ENCODE peak calls at places on chromosomes 3 and 15, in four cellular contexts. One of them, this sample, is unnamed.

GRCh38 chr3:83934208-83935150 is 1024.3 kb upstream of the CADM2 start:
- DNase-seq in esophagus squamous epithelium: no peak
- DNase-seq in psoas muscle: no peak
- DNase-seq in NCI-H524 treated with DMSO at 0.1 percent for 48 hours: no peak
- DNase-seq in this sample: no peak

GRCh38 chr15:64949383-64950141 is 37.9 kb downstream of the ANKDD1A start:
- DNase-seq in NCI-H524 treated with DMSO at 0.1 percent for 48 hours: no peak
- DNase-seq in esophagus squamous epithelium: no peak
- DNase-seq in psoas muscle: no peak
- DNase-seq in this sample: no peak

GRCh38 chr15:48702569-48703239 is 57.2 kb upstream of the FBN1 start:
- DNase-seq in psoas muscle: no peak
- DNase-seq in NCI-H524 treated with DMSO at 0.1 percent for 48 hours: no peak
- DNase-seq in esophagus squamous epithelium: no peak
- DNase-seq in this sample: no peak

GRCh38 chr3:48268381-48268935 is 27.6 kb downstream of the ZNF589 start:
- DNase-seq in esophagus squamous epithelium: no peak
- DNase-seq in NCI-H524 treated with DMSO at 0.1 percent for 48 hours: no peak
- DNase-seq in psoas muscle: no peak
- DNase-seq in this sample: no peak

GRCh38 chr3:119098620-119099222 is 47.2 kb upstream of the TEX55 start:
- DNase-seq in psoas muscle: no peak
- DNase-seq in NCI-H524 treated with DMSO at 0.1 percent for 48 hours: no peak
- DNase-seq in esophagus squamous epithelium: no peak
- DNase-seq in this sample: no peak

GRCh38 chr3:58679451-58679850 is 12.9 kb upstream of the FAM3D start:
- DNase-seq in NCI-H524 treated with DMSO at 0.1 percent for 48 hours: no peak
- DNase-seq in esophagus squamous epithelium: no peak
- DNase-seq in psoas muscle: no peak
- DNase-seq in this sample: no peak

GRCh38 chr15:48802867-48803266 is 8.0 kb downstream of the CEP152 start:
- DNase-seq in NCI-H524 treated with DMSO at 0.1 percent for 48 hours: no peak
- DNase-seq in psoas muscle: no peak
- DNase-seq in esophagus squamous epithelium: no peak
- DNase-seq in this sample: no peak

GRCh38 chr3:112109313-112109712 is 23.1 kb downstream of the C3orf52 start:
- DNase-seq in NCI-H524 treated with DMSO at 0.1 percent for 48 hours: no peak
- DNase-seq in psoas muscle: no peak
- DNase-seq in esophagus squamous epithelium: no peak
- DNase-seq in this sample: no peak

GRCh38 chr3:69500604-69501003 is 114.7 kb upstream of the FRMD4B start:
- DNase-seq in psoas muscle: no peak
- DNase-seq in NCI-H524 treated with DMSO at 0.1 percent for 48 hours: no peak
- DNase-seq in esophagus squamous epithelium: no peak
- DNase-seq in this sample: peak

GRCh38 chr3:128426128-128426921 is 40.4 kb downstream of the DNAJB8 start:
- DNase-seq in psoas muscle: peak
- DNase-seq in esophagus squamous epithelium: no peak
- DNase-seq in NCI-H524 treated with DMSO at 0.1 percent for 48 hours: no peak
- DNase-seq in this sample: peak

GRCh38 chr15:90638963-90639362 is 78.2 kb upstream of the BLM start:
- DNase-seq in esophagus squamous epithelium: no peak
- DNase-seq in psoas muscle: no peak
- DNase-seq in NCI-H524 treated with DMSO at 0.1 percent for 48 hours: no peak
- DNase-seq in this sample: no peak

GRCh38 chr3:186352369-186352768 is 9.7 kb downstream of the DGKG start:
- DNase-seq in esophagus squamous epithelium: no peak
- DNase-seq in NCI-H524 treated with DMSO at 0.1 percent for 48 hours: peak
- DNase-seq in psoas muscle: no peak
- DNase-seq in this sample: no peak

GRCh38 chr3:157239082-157239704 is 79.2 kb upstream of the CCNL1 start:
- DNase-seq in NCI-H524 treated with DMSO at 0.1 percent for 48 hours: peak
- DNase-seq in psoas muscle: peak
- DNase-seq in esophagus squamous epithelium: peak
- DNase-seq in this sample: peak

GRCh38 chr3:46960081-46960701 is 16.4 kb downstream of the CCDC12 start:
- DNase-seq in psoas muscle: no peak
- DNase-seq in NCI-H524 treated with DMSO at 0.1 percent for 48 hours: no peak
- DNase-seq in esophagus squamous epithelium: no peak
- DNase-seq in this sample: no peak

GRCh38 chr15:31758126-31758525 is 272.2 kb upstream of the CHRNA7 start:
- DNase-seq in psoas muscle: peak
- DNase-seq in NCI-H524 treated with DMSO at 0.1 percent for 48 hours: no peak
- DNase-seq in esophagus squamous epithelium: no peak
- DNase-seq in this sample: peak

GRCh38 chr3:135917076-135917475 is 48.5 kb upstream of the PPP2R3A start:
- DNase-seq in NCI-H524 treated with DMSO at 0.1 percent for 48 hours: no peak
- DNase-seq in psoas muscle: no peak
- DNase-seq in esophagus squamous epithelium: no peak
- DNase-seq in this sample: no peak

GRCh38 chr3:115100172-115100571 is 46.9 kb downstream of the ZBTB20 start:
- DNase-seq in psoas muscle: no peak
- DNase-seq in esophagus squamous epithelium: no peak
- DNase-seq in NCI-H524 treated with DMSO at 0.1 percent for 48 hours: no peak
- DNase-seq in this sample: no peak

GRCh38 chr3:9912294-9912935 is 4.5 kb upstream of the IL17RC start:
- DNase-seq in NCI-H524 treated with DMSO at 0.1 percent for 48 hours: no peak
- DNase-seq in psoas muscle: no peak
- DNase-seq in esophagus squamous epithelium: no peak
- DNase-seq in this sample: no peak

This sample was measured in right lobe of liver.